ENCODE peak calls at places on chromosomes 11 and 22, in five cellular contexts. One of them, this sample, is unnamed.

GRCh38 chr11:124900464-124900863 is 2.8 kb upstream of the ROBO4 start:
- DNase-seq in fibroblast of the conjunctiva: peak
- DNase-seq in cardiac muscle cell: peak
- DNase-seq in upper lobe of right lung: no peak
- DNase-seq in sciatic nerve: no peak
- DNase-seq in this sample: peak

GRCh38 chr22:19663286-19663815 is 51.0 kb upstream of the SEPTIN5 start:
- DNase-seq in cardiac muscle cell: peak
- DNase-seq in fibroblast of the conjunctiva: peak
- DNase-seq in sciatic nerve: no peak
- DNase-seq in upper lobe of right lung: no peak
- DNase-seq in this sample: peak

GRCh38 chr11:106409201-106409600 is 331.7 kb downstream of the AASDHPPT start:
- DNase-seq in fibroblast of the conjunctiva: no peak
- DNase-seq in sciatic nerve: no peak
- DNase-seq in upper lobe of right lung: no peak
- DNase-seq in cardiac muscle cell: no peak
- DNase-seq in this sample: no peak

GRCh38 chr11:80855975-80856524 is 1415.2 kb upstream of the TENM4 start:
- DNase-seq in fibroblast of the conjunctiva: no peak
- DNase-seq in upper lobe of right lung: no peak
- DNase-seq in cardiac muscle cell: peak
- DNase-seq in sciatic nerve: no peak
- DNase-seq in this sample: no peak

GRCh38 chr11:121656333-121657090 is 203.7 kb upstream of the SORL1-AS1 start:
- DNase-seq in sciatic nerve: peak
- DNase-seq in upper lobe of right lung: no peak
- DNase-seq in fibroblast of the conjunctiva: no peak
- DNase-seq in cardiac muscle cell: no peak
- DNase-seq in this sample: no peak

GRCh38 chr11:62125316-62125715 is 1.5 kb downstream of the INCENP start:
- DNase-seq in cardiac muscle cell: no peak
- DNase-seq in sciatic nerve: no peak
- DNase-seq in fibroblast of the conjunctiva: no peak
- DNase-seq in upper lobe of right lung: no peak
- DNase-seq in this sample: no peak

GRCh38 chr11:93225642-93226041 is 27.9 kb upstream of the SLC36A4 start:
- DNase-seq in upper lobe of right lung: no peak
- DNase-seq in cardiac muscle cell: peak
- DNase-seq in fibroblast of the conjunctiva: no peak
- DNase-seq in sciatic nerve: no peak
- DNase-seq in this sample: no peak

GRCh38 chr22:50548046-50548912 is 2.6 kb downstream of the KLHDC7B start:
- DNase-seq in fibroblast of the conjunctiva: no peak
- DNase-seq in upper lobe of right lung: peak
- DNase-seq in cardiac muscle cell: no peak
- DNase-seq in sciatic nerve: no peak
- DNase-seq in this sample: no peak

GRCh38 chr11:130511765-130512164 is 63.3 kb downstream of the ADAMTS15 start:
- DNase-seq in upper lobe of right lung: no peak
- DNase-seq in sciatic nerve: no peak
- DNase-seq in cardiac muscle cell: no peak
- DNase-seq in fibroblast of the conjunctiva: no peak
- DNase-seq in this sample: no peak

GRCh38 chr11:65060913-65061408 is 2.6 kb upstream of the NAALADL1 start:
- DNase-seq in cardiac muscle cell: peak
- DNase-seq in upper lobe of right lung: no peak
- DNase-seq in sciatic nerve: no peak
- DNase-seq in fibroblast of the conjunctiva: no peak
- DNase-seq in this sample: no peak

GRCh38 chr11:10410106-10410843 is 44.8 kb upstream of the AMPD3 start:
- DNase-seq in cardiac muscle cell: no peak
- DNase-seq in upper lobe of right lung: no peak
- DNase-seq in fibroblast of the conjunctiva: no peak
- DNase-seq in sciatic nerve: no peak
- DNase-seq in this sample: no peak